ENCODE peak calls at places on chromosomes 13 and 19, in seven cellular contexts. Z is left lung, J is cardiac fibroblast, R is nephron progenitor cell, H is foreskin fibroblast, V is lung, O is RWPE1. T is an unnamed sample.

GRCh38 chr19:16460454-16460853 is 11.3 kb downstream of the EPS15L1 start:
- DNase-seq in O (no peak), R (no peak), Z (no peak), V (no peak), J (no peak), H (no peak), T (no peak)

GRCh38 chr19:58033741-58034475 is at the start of gene ZSCAN1:
- DNase-seq in H (peak), J (peak), R (peak), Z (peak), V (peak), O (no peak), T (peak)

GRCh38 chr13:38707433-38707832 is 20.6 kb downstream of the FREM2 start:
- DNase-seq in V (no peak), H (no peak), O (no peak), J (no peak), Z (no peak), R (no peak), T (no peak)

GRCh38 chr13:49869514-49869913 is 66.6 kb downstream of the SPRYD7 start:
- DNase-seq in H (peak), R (no peak), O (no peak), Z (no peak), J (peak), V (no peak), T (peak)

GRCh38 chr13:27338816-27339215 is 68.2 kb downstream of the RASL11A start:
- DNase-seq in O (no peak), R (no peak), V (no peak), Z (no peak), H (no peak), J (peak), T (peak)

GRCh38 chr19:29489182-29489951 is 36.4 kb upstream of the VSTM2B start:
- DNase-seq in J (no peak), O (no peak), H (no peak), R (no peak), V (peak), Z (no peak), T (no peak)

GRCh38 chr13:33017410-33017929 is 1.2 kb downstream of the KL start:
- DNase-seq in J (peak), R (peak), Z (no peak), V (no peak), H (no peak), O (no peak), T (peak)

GRCh38 chr19:18510216-18510615 is 11.7 kb downstream of the ELL start:
- DNase-seq in Z (no peak), V (no peak), R (no peak), H (no peak), O (no peak), J (no peak), T (no peak)

GRCh38 chr13:79483302-79483701 is 2.3 kb downstream of the NDFIP2 start:
- DNase-seq in R (no peak), Z (no peak), O (no peak), H (peak), V (no peak), J (peak), T (no peak)

DNA sequence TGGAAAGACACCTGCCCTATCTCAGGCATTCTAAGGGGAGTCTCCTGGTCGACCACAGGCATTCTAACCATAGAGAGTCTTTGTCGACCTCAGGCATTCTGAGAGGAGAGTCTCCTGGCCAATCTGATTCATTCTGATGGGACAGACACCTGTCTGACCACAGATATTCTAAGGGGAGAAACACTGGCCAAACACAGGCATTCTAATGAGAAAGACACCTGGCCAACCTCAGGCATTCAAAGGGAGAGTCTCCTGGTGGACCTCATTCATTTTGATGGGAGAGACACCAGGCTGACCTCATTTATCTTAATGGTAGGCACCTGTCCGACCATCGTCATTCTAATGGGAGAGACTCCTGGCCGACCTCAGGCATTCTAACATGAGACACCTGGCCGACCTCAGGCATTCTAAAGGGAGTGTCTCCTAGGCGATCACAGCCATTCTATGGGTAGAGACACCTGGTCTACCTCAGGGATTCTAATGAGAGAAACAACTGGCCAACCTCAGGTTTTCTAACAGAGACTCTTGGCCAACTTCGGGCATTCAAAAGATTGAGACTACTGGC is 1351.5 kb downstream of the UQCRFS1 start:
- DNase-seq in V (no peak), H (no peak), R (no peak), Z (no peak), J (no peak), O (no peak), T (no peak)
- TF ChIP-seq CTCF in V (no peak), H (no peak), R (no peak), Z (no peak), J (no peak), O (no peak), T (no peak)

GRCh38 chr13:47794963-47795362 is 206.1 kb downstream of the SUCLA2 start:
- DNase-seq in O (peak), V (no peak), H (no peak), R (no peak), Z (no peak), J (peak), T (peak)
- TF ChIP-seq CTCF in O (peak), V (no peak), H (peak), R (peak), Z (peak), J (peak), T (peak)

GRCh38 chr19:33134571-33135041 is 2.7 kb downstream of the WDR88 start:
- DNase-seq in J (no peak), H (no peak), R (peak), Z (no peak), V (no peak), O (no peak), T (no peak)
- TF ChIP-seq CTCF in J (no peak), H (no peak), R (no peak), Z (no peak), V (no peak), O (no peak), T (no peak)

GRCh38 chr19:6047256-6047655 is 63.0 kb downstream of the RFX2 start:
- DNase-seq in O (no peak), R (no peak), H (no peak), J (no peak), V (peak), Z (no peak), T (no peak)

GRCh38 chr19:6048808-6049405 is 61.4 kb downstream of the RFX2 start:
- DNase-seq in J (peak), Z (peak), V (peak), R (peak), O (peak), H (peak), T (peak)

GRCh38 chr19:6045108-6045507 is 65.2 kb downstream of the RFX2 start:
- DNase-seq in Z (no peak), J (no peak), R (no peak), H (no peak), V (peak), O (no peak), T (no peak)

GRCh38 chr19:6048348-6048747 is 62.0 kb downstream of the RFX2 start:
- DNase-seq in J (no peak), O (no peak), H (no peak), Z (no peak), R (no peak), V (peak), T (no peak)

GRCh38 chr19:6047741-6048231 is 62.5 kb downstream of the RFX2 start:
- DNase-seq in H (no peak), J (peak), Z (no peak), O (peak), V (peak), R (peak), T (peak)
- TF ChIP-seq CTCF in H (peak), J (peak), Z (peak), O (no peak), V (peak), R (peak), T (peak)

GRCh38 chr19:28397311-28397710 is 815.6 kb downstream of the UQCRFS1 start:
- DNase-seq in O (no peak), V (no peak), H (no peak), R (no peak), Z (no peak), J (no peak), T (no peak)
- TF ChIP-seq CTCF in O (no peak), V (no peak), H (no peak), R (no peak), Z (no peak), J (no peak), T (no peak)

GRCh38 chr19:45767881-45768643 is 990 bp downstream of the SIX5 start:
- DNase-seq in O (no peak), J (peak), H (peak), V (peak), Z (peak), R (peak), T (peak)
- TF ChIP-seq CTCF in O (no peak), J (no peak), H (no peak), V (no peak), Z (no peak), R (no peak), T (no peak)

T was measured in A673.